ENCODE peak calls at places on chromosomes 12 and 14, in eight cellular contexts. One of them, this sample, is unnamed.
A peak's percentile ranks its signal among the peaks of the same experiment; 100 is the strongest.

GRCh38 chr12:47867496-47867941 is 37.3 kb downstream of the VDR start:
- DNase-seq in breast epithelium: no peak
- DNase-seq in spleen: peak; percentile 42
- DNase-seq in endothelial cell of umbilical vein: peak; percentile 63
- DNase-seq in Peyer's patch: no peak
- DNase-seq in heart left ventricle: no peak
- DNase-seq in prostate gland: no peak
- DNase-seq in H1: no peak
- DNase-seq in this sample: no peak

GRCh38 chr14:105216490-105217247 is 31.7 kb upstream of the BTBD6 start:
- DNase-seq in breast epithelium: no peak
- DNase-seq in spleen: no peak
- DNase-seq in endothelial cell of umbilical vein: no peak
- DNase-seq in Peyer's patch: no peak
- DNase-seq in heart left ventricle: no peak
- DNase-seq in prostate gland: no peak
- DNase-seq in H1: no peak
- DNase-seq in this sample: no peak

GRCh38 chr14:94423465-94424056 is 29.0 kb downstream of the SERPINA11 start:
- DNase-seq in breast epithelium: peak; percentile 68
- DNase-seq in spleen: peak; percentile 84
- DNase-seq in endothelial cell of umbilical vein: peak; percentile 41
- DNase-seq in Peyer's patch: peak; percentile 72
- DNase-seq in heart left ventricle: peak; percentile 64
- DNase-seq in prostate gland: peak; percentile 69
- DNase-seq in H1: peak; percentile 67
- DNase-seq in this sample: peak; percentile 47

GRCh38 chr14:92471919-92472318 is 41.7 kb upstream of the RIN3 start:
- DNase-seq in breast epithelium: no peak
- DNase-seq in spleen: no peak
- DNase-seq in endothelial cell of umbilical vein: peak; percentile 52
- DNase-seq in Peyer's patch: no peak
- DNase-seq in heart left ventricle: no peak
- DNase-seq in prostate gland: no peak
- DNase-seq in H1: peak; percentile 47
- DNase-seq in this sample: no peak

GRCh38 chr12:3604750-3605638 is 114.0 kb downstream of the PRMT8 start:
- DNase-seq in breast epithelium: peak; percentile 71
- DNase-seq in spleen: peak; percentile 71
- DNase-seq in endothelial cell of umbilical vein: peak; percentile 41
- DNase-seq in Peyer's patch: no peak
- DNase-seq in heart left ventricle: peak; percentile 86
- DNase-seq in prostate gland: peak; percentile 61
- DNase-seq in H1: peak; percentile 31
- DNase-seq in this sample: peak; percentile 64

GRCh38 chr12:113092478-113093408 is 36.2 kb downstream of the DTX1 start:
- DNase-seq in breast epithelium: no peak
- DNase-seq in spleen: peak; percentile 90
- DNase-seq in endothelial cell of umbilical vein: no peak
- DNase-seq in Peyer's patch: peak; percentile 72
- DNase-seq in heart left ventricle: peak; percentile 54
- DNase-seq in prostate gland: no peak
- DNase-seq in H1: no peak
- DNase-seq in this sample: no peak

GRCh38 chr12:122159879-122160278 is 14.1 kb downstream of the IL31 start:
- DNase-seq in breast epithelium: no peak
- DNase-seq in spleen: no peak
- DNase-seq in endothelial cell of umbilical vein: no peak
- DNase-seq in Peyer's patch: no peak
- DNase-seq in heart left ventricle: no peak
- DNase-seq in prostate gland: no peak
- DNase-seq in H1: no peak
- DNase-seq in this sample: no peak

GRCh38 chr12:25496098-25496587 is 56.9 kb downstream of the LMNTD1 start:
- DNase-seq in breast epithelium: no peak
- DNase-seq in spleen: no peak
- DNase-seq in endothelial cell of umbilical vein: peak; percentile 12
- DNase-seq in Peyer's patch: no peak
- DNase-seq in heart left ventricle: no peak
- DNase-seq in prostate gland: no peak
- DNase-seq in H1: no peak
- DNase-seq in this sample: no peak

GRCh38 chr12:21643758-21644157 is 13.9 kb downstream of the LDHB start:
- DNase-seq in breast epithelium: no peak
- DNase-seq in spleen: no peak
- DNase-seq in endothelial cell of umbilical vein: no peak
- DNase-seq in Peyer's patch: no peak
- DNase-seq in heart left ventricle: no peak
- DNase-seq in prostate gland: no peak
- DNase-seq in H1: no peak
- DNase-seq in this sample: no peak

GRCh38 chr14:104292084-104292970 is 153.9 kb downstream of the KIF26A start:
- DNase-seq in breast epithelium: peak; percentile 19
- DNase-seq in spleen: no peak
- DNase-seq in endothelial cell of umbilical vein: no peak
- DNase-seq in Peyer's patch: peak; percentile 23
- DNase-seq in heart left ventricle: peak; percentile 9
- DNase-seq in prostate gland: no peak
- DNase-seq in H1: no peak
- DNase-seq in this sample: peak; percentile 26

GRCh38 chr14:38187475-38187874 is 20.2 kb upstream of the SSTR1 start:
- DNase-seq in breast epithelium: no peak
- DNase-seq in spleen: no peak
- DNase-seq in endothelial cell of umbilical vein: no peak
- DNase-seq in Peyer's patch: no peak
- DNase-seq in heart left ventricle: no peak
- DNase-seq in prostate gland: no peak
- DNase-seq in H1: no peak
- DNase-seq in this sample: no peak

GRCh38 chr14:38189930-38190726 is 17.6 kb upstream of the SSTR1 start:
- DNase-seq in breast epithelium: no peak
- DNase-seq in spleen: no peak
- DNase-seq in endothelial cell of umbilical vein: no peak
- DNase-seq in Peyer's patch: no peak
- DNase-seq in heart left ventricle: no peak
- DNase-seq in prostate gland: no peak
- DNase-seq in H1: no peak
- DNase-seq in this sample: no peak

GRCh38 chr14:38184132-38184531 is 23.6 kb upstream of the SSTR1 start:
- DNase-seq in breast epithelium: no peak
- DNase-seq in spleen: no peak
- DNase-seq in endothelial cell of umbilical vein: no peak
- DNase-seq in Peyer's patch: no peak
- DNase-seq in heart left ventricle: no peak
- DNase-seq in prostate gland: no peak
- DNase-seq in H1: no peak
- DNase-seq in this sample: no peak

GRCh38 chr14:38185661-38186060 is 22.0 kb upstream of the SSTR1 start:
- DNase-seq in breast epithelium: no peak
- DNase-seq in spleen: no peak
- DNase-seq in endothelial cell of umbilical vein: no peak
- DNase-seq in Peyer's patch: no peak
- DNase-seq in heart left ventricle: no peak
- DNase-seq in prostate gland: no peak
- DNase-seq in H1: no peak
- DNase-seq in this sample: no peak

DNA sequence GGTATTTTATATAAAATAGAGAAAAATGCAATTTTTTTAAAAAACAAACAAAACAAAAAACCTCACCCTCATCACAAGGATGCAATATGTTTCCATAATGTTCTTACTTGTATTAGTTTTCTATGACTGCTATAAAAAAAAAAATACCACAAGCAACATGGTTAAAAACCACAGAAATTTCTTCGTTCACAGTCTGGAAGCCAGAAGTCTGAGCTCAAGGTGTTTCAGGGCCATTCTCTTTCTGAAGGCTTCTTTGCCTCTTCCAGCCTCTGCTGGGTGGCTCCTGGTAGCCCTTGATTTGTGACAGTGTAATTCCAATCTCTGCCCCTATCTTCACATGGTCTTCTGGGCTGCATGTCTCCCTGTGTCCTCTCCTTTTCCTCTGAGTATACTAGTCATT is 21.5 kb upstream of the SSTR1 start:
- DNase-seq in breast epithelium: no peak
- DNase-seq in spleen: no peak
- DNase-seq in endothelial cell of umbilical vein: no peak
- DNase-seq in Peyer's patch: no peak
- DNase-seq in heart left ventricle: no peak
- DNase-seq in prostate gland: no peak
- DNase-seq in H1: no peak
- DNase-seq in this sample: no peak
- TF ChIP-seq POLR2A in breast epithelium: no peak
- TF ChIP-seq POLR2A in spleen: no peak
- TF ChIP-seq POLR2A in endothelial cell of umbilical vein: no peak
- TF ChIP-seq POLR2A in Peyer's patch: no peak
- TF ChIP-seq POLR2A in heart left ventricle: no peak
- TF ChIP-seq POLR2A in prostate gland: no peak
- TF ChIP-seq POLR2A in H1: no peak
- TF ChIP-seq POLR2A in this sample: no peak

GRCh38 chr12:55822228-55822627 is 4.4 kb downstream of the ORMDL2 start:
- DNase-seq in breast epithelium: no peak
- DNase-seq in spleen: no peak
- DNase-seq in endothelial cell of umbilical vein: no peak
- DNase-seq in Peyer's patch: no peak
- DNase-seq in heart left ventricle: no peak
- DNase-seq in prostate gland: no peak
- DNase-seq in H1: no peak
- DNase-seq in this sample: no peak

GRCh38 chr12:55827806-55828205 is 1.6 kb downstream of the DNAJC14 start:
- DNase-seq in breast epithelium: no peak
- DNase-seq in spleen: no peak
- DNase-seq in endothelial cell of umbilical vein: no peak
- DNase-seq in Peyer's patch: no peak
- DNase-seq in heart left ventricle: no peak
- DNase-seq in prostate gland: no peak
- DNase-seq in H1: no peak
- DNase-seq in this sample: no peak

GRCh38 chr12:55823419-55823818 is 5.6 kb downstream of the ORMDL2 start:
- DNase-seq in breast epithelium: no peak
- DNase-seq in spleen: no peak
- DNase-seq in endothelial cell of umbilical vein: no peak
- DNase-seq in Peyer's patch: no peak
- DNase-seq in heart left ventricle: no peak
- DNase-seq in prostate gland: no peak
- DNase-seq in H1: no peak
- DNase-seq in this sample: no peak

GRCh38 chr12:55828357-55828756 is 1.0 kb downstream of the DNAJC14 start:
- DNase-seq in breast epithelium: no peak
- DNase-seq in spleen: no peak
- DNase-seq in endothelial cell of umbilical vein: no peak
- DNase-seq in Peyer's patch: no peak
- DNase-seq in heart left ventricle: no peak
- DNase-seq in prostate gland: no peak
- DNase-seq in H1: no peak
- DNase-seq in this sample: peak; percentile 56

DNA sequence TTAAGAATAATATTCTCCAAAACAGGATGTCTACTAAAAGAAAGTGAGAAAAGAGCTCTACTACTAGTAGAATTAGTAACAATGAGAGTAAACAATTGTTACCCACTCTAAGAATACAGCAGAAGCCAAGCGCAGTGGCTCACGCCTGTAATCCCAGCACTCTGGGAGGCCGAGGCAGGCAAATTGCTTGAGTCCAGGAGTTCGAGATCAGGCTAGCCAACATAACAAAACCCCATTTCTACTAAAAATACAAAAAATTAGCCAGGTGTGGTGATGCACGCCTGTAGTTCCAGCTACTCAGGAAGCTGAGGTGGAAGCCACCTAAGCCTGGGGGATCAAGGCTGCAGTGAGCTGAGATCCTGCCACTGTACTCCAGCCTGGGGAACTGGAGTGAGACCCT is 4.7 kb downstream of the DNAJC14 start:
- DNase-seq in breast epithelium: no peak
- DNase-seq in spleen: no peak
- DNase-seq in endothelial cell of umbilical vein: no peak
- DNase-seq in Peyer's patch: no peak
- DNase-seq in heart left ventricle: no peak
- DNase-seq in prostate gland: no peak
- DNase-seq in H1: no peak
- DNase-seq in this sample: no peak
- H3K4me3 ChIP-seq in breast epithelium: no peak overlapping the region
- H3K4me3 ChIP-seq in spleen: no peak overlapping the region
- H3K4me3 ChIP-seq in endothelial cell of umbilical vein: no peak overlapping the region
- H3K4me3 ChIP-seq in Peyer's patch: no peak overlapping the region
- H3K4me3 ChIP-seq in heart left ventricle: no peak overlapping the region
- H3K4me3 ChIP-seq in prostate gland: no peak overlapping the region
- H3K4me3 ChIP-seq in H1: no peak overlapping the region
- H3K4me3 ChIP-seq in this sample: no peak overlapping the region

GRCh38 chr12:103665971-103666370 is 78.9 kb downstream of the STAB2 start:
- DNase-seq in breast epithelium: no peak
- DNase-seq in spleen: no peak
- DNase-seq in endothelial cell of umbilical vein: no peak
- DNase-seq in Peyer's patch: no peak
- DNase-seq in heart left ventricle: no peak
- DNase-seq in prostate gland: no peak
- DNase-seq in H1: no peak
- DNase-seq in this sample: no peak
- H3K27me3 ChIP-seq in breast epithelium: no peaks in the 10 kb centered on the region
- H3K27me3 ChIP-seq in spleen: no peaks in the 10 kb centered on the region
- H3K27me3 ChIP-seq in endothelial cell of umbilical vein: no peaks in the 10 kb centered on the region
- H3K27me3 ChIP-seq in Peyer's patch: no peaks in the 10 kb centered on the region
- H3K27me3 ChIP-seq in heart left ventricle: no peaks in the 10 kb centered on the region
- H3K27me3 ChIP-seq in prostate gland: no peaks in the 10 kb centered on the region
- H3K27me3 ChIP-seq in H1: no peaks in the 10 kb centered on the region
- H3K27me3 ChIP-seq in this sample: no peaks in the 10 kb centered on the region

DNA sequence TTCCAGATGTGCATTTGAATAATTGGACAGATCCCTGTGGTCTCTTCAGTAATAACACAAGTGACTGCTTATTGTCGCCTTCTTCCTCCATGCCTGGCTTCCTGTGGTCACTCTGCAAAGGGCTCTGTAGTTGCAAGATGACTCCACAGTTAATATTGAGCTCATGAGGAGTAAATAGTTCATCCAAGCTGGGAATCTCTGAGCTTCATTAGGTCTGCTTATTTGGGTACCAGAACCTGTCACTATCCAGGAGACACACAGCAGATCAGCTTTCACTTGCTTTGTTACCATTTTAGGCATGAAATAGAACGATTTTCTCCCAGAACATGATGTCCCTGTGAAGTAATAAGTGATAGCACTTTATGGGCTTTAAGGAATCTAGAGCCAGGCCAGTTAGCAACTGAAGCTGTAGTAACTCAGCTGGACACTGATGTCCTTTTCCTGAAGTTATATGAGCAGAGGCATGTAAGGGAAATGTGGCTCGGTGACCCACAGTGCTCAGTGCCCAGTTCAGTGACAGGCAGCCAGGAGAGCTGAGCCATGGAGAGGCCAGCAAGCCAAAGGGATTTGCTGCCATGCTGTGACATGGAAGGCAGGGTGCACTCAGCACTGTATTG is 50.1 kb downstream of the CRADD start:
- DNase-seq in breast epithelium: no peak
- DNase-seq in spleen: no peak
- DNase-seq in endothelial cell of umbilical vein: no peak
- DNase-seq in Peyer's patch: no peak
- DNase-seq in heart left ventricle: no peak
- DNase-seq in prostate gland: no peak
- DNase-seq in H1: no peak
- DNase-seq in this sample: no peak
- TF ChIP-seq POLR2A in breast epithelium: no peak
- TF ChIP-seq POLR2A in spleen: no peak
- TF ChIP-seq POLR2A in endothelial cell of umbilical vein: no peak
- TF ChIP-seq POLR2A in Peyer's patch: no peak
- TF ChIP-seq POLR2A in heart left ventricle: no peak
- TF ChIP-seq POLR2A in prostate gland: no peak
- TF ChIP-seq POLR2A in H1: no peak
- TF ChIP-seq POLR2A in this sample: no peak